ENCODE peak calls at places on chromosomes 1 and 21, in ten cellular contexts. W is activated naive CD4-positive, alpha-beta T cell; J is NCI-H2171; A is HFF-Myc; Y is NCI-H1105; F is T-helper 17 cell; E is transverse colon; B is H54; G is substantia nigra; N is GM12891. L is an unnamed sample.
A peak's percentile ranks its signal among the peaks of the same experiment; 100 is the strongest.

GRCh38 chr1:85313888-85314696 is 37.7 kb upstream of the BCL10 start:
- DNase-seq in A (peak; percentile 88), B (no peak), W (no peak), E (no peak), Y (no peak), N (no peak), G (no peak), F (no peak), J (no peak), L (peak; percentile 96)

GRCh38 chr1:157236072-157236471 is 97.9 kb upstream of the ETV3 start:
- DNase-seq in N (no peak), W (no peak), F (no peak), B (no peak), J (no peak), G (no peak), Y (no peak), E (no peak), A (no peak), L (no peak)

GRCh38 chr1:90154711-90155110 is 159.8 kb downstream of the ZNF326 start:
- DNase-seq in J (no peak), F (no peak), A (no peak), E (no peak), G (no peak), N (no peak), W (no peak), B (no peak), Y (no peak), L (no peak)

GRCh38 chr1:26877326-26877725 is 12.8 kb downstream of the GPN2 start:
- DNase-seq in F (no peak), W (no peak), E (no peak), B (no peak), N (no peak), J (no peak), G (no peak), Y (no peak), A (no peak), L (no peak)

GRCh38 chr1:194813109-194813508 is 1626.7 kb upstream of the B3GALT2 start:
- DNase-seq in A (no peak), G (no peak), W (no peak), Y (peak; percentile 0), B (no peak), E (no peak), F (no peak), N (no peak), J (peak; percentile 25), L (no peak)

GRCh38 chr1:23867542-23867952 is 543 bp downstream of the FUCA1 start:
- DNase-seq in W (no peak), F (no peak), J (no peak), A (no peak), G (no peak), B (no peak), E (no peak), Y (no peak), N (no peak), L (no peak)

GRCh38 chr1:158022554-158023278 is 29.3 kb downstream of the KIRREL1 start:
- DNase-seq in W (no peak), Y (no peak), G (no peak), J (no peak), B (no peak), A (no peak), N (no peak), F (no peak), E (no peak), L (no peak)

GRCh38 chr1:38037481-38037939 is 9.1 kb downstream of the POU3F1 start:
- DNase-seq in G (no peak), E (no peak), A (no peak), B (no peak), W (no peak), Y (no peak), J (no peak), N (no peak), F (no peak), L (no peak)

GRCh38 chr1:156490401-156491032 is 10.1 kb downstream of the MEF2D start:
- DNase-seq in G (peak; percentile 46), B (no peak), A (no peak), J (no peak), E (peak; percentile 38), Y (no peak), W (no peak), F (no peak), N (no peak), L (no peak)

GRCh38 chr1:245155186-245156040 is 628 bp downstream of the KIF26B start:
- DNase-seq in B (no peak), A (no peak), E (no peak), G (peak; percentile 11), N (peak; percentile 30), F (no peak), W (no peak), J (peak; percentile 33), Y (no peak), L (peak; percentile 15)

GRCh38 chr1:41355761-41356160 is 5.5 kb upstream of the FOXO6 start:
- DNase-seq in G (no peak), J (no peak), F (no peak), A (no peak), E (no peak), W (no peak), Y (no peak), B (no peak), N (no peak), L (no peak)

GRCh38 chr1:227823537-227823936 is 8.1 kb downstream of the PRSS38 start:
- DNase-seq in B (no peak), J (no peak), F (no peak), A (no peak), G (no peak), N (no peak), E (no peak), Y (no peak), W (no peak), L (no peak)

GRCh38 chr1:97120821-97121220 is 399.2 kb downstream of the PTBP2 start:
- DNase-seq in E (no peak), B (no peak), Y (no peak), J (no peak), N (no peak), F (no peak), W (no peak), A (no peak), G (no peak), L (no peak)

GRCh38 chr1:245770191-245770590 is 615.4 kb downstream of the KIF26B start:
- DNase-seq in N (no peak), E (no peak), W (no peak), G (no peak), B (no peak), A (no peak), Y (no peak), F (no peak), J (no peak), L (peak; percentile 30)

GRCh38 chr1:91282695-91283420 is 121.8 kb downstream of the HFM1 start:
- DNase-seq in A (peak; percentile 50), W (no peak), F (no peak), J (peak; percentile 17), G (peak; percentile 15), Y (peak; percentile 67), B (peak; percentile 22), E (peak; percentile 43), N (peak; percentile 23), L (peak; percentile 73)

GRCh38 chr1:241356519-241357365 is at the start of gene RGS7:
- DNase-seq in E (peak; percentile 20), B (peak; percentile 62), J (peak; percentile 17), Y (peak; percentile 52), A (no peak), G (peak; percentile 71), F (no peak), N (peak; percentile 35), W (no peak), L (peak; percentile 41)

GRCh38 chr1:77781683-77782082 is 2.2 kb downstream of the MIGA1 start:
- DNase-seq in F (no peak), E (no peak), B (no peak), J (no peak), G (no peak), Y (no peak), N (no peak), A (no peak), W (no peak), L (no peak)

GRCh38 chr1:47978486-47978885 is 18.7 kb downstream of the TRABD2B start:
- DNase-seq in J (no peak), W (no peak), F (no peak), B (no peak), G (no peak), A (peak; percentile 38), N (no peak), Y (no peak), E (peak; percentile 38), L (peak; percentile 9)

GRCh38 chr21:45332415-45332814 is 44.7 kb upstream of the POFUT2 start:
- DNase-seq in A (no peak), N (no peak), J (no peak), B (no peak), F (no peak), G (no peak), Y (no peak), E (no peak), W (no peak), L (no peak)

GRCh38 chr1:207050768-207051614 is at the start of gene YOD1:
- DNase-seq in J (peak; percentile 91), N (peak; percentile 62), W (peak; percentile 69), F (peak; percentile 74), Y (peak; percentile 93), A (peak; percentile 72), B (peak; percentile 61), G (peak; percentile 86), E (peak; percentile 94), L (peak; percentile 88)

GRCh38 chr1:172041689-172042088 is 200.4 kb downstream of the DNM3 start:
- DNase-seq in E (no peak), N (no peak), Y (no peak), F (no peak), W (no peak), B (no peak), G (no peak), A (peak; percentile 24), J (no peak), L (peak; percentile 30)

GRCh38 chr21:31987696-31988095 is 114.9 kb downstream of the HUNK start:
- DNase-seq in J (no peak), A (no peak), G (no peak), N (no peak), W (no peak), F (no peak), B (no peak), Y (no peak), E (peak; percentile 60), L (no peak)

L was measured in IMR-90.